ENCODE peak calls at places on chromosome 18, in five cellular contexts. L, J, O, X and C are unnamed samples.

GRCh38 chr18:49563130-49563540 is 1.3 kb downstream of the LIPG start:
- DNase-seq in L (no peak), J (no peak), O (peak; percentile 47), X (no peak), C (peak; percentile 22)

GRCh38 chr18:55587341-55588000 is 521 bp downstream of the TCF4 start:
- DNase-seq in O (peak; percentile 41), L (no peak), X (peak; percentile 71), J (peak; percentile 73), C (peak; percentile 63)

GRCh38 chr18:47964086-47964485 is 33.6 kb upstream of the SMAD2 start:
- DNase-seq in X (no peak), L (no peak), O (no peak), J (no peak), C (no peak)

GRCh38 chr18:6976935-6977334 is 140.7 kb downstream of the LAMA1 start:
- DNase-seq in J (no peak), O (no peak), L (no peak), X (no peak), C (no peak)

GRCh38 chr18:13565228-13565627 is 161.1 kb downstream of the FAM210A start:
- DNase-seq in X (no peak), L (no peak), O (no peak), J (no peak), C (no peak)

GRCh38 chr18:10101293-10101701 is 187.5 kb downstream of the VAPA start:
- DNase-seq in L (no peak), X (peak; percentile 11), J (peak; percentile 91), O (peak; percentile 47), C (peak; percentile 34)

GRCh38 chr18:52536039-52536438 is 196.0 kb downstream of the DCC start:
- DNase-seq in L (no peak), O (no peak), X (no peak), J (no peak), C (no peak)

GRCh38 chr18:73827801-73828200 is 319.8 kb downstream of the FBXO15 start:
- DNase-seq in J (no peak), L (no peak), O (peak; percentile 5), X (no peak), C (no peak)

GRCh38 chr18:51330739-51331138 is 133.3 kb upstream of the MEX3C start:
- DNase-seq in J (no peak), X (no peak), O (no peak), L (no peak), C (no peak)

GRCh38 chr18:57621252-57621607 is 406 bp downstream of the NARS1 start:
- DNase-seq in X (no peak), L (no peak), J (no peak), O (no peak), C (peak; percentile 31)

GRCh38 chr18:49863769-49864615 is 50.7 kb upstream of the ACAA2 start:
- DNase-seq in L (no peak), J (peak; percentile 42), O (no peak), X (no peak), C (no peak)

GRCh38 chr18:55405655-55406373 is 182.2 kb downstream of the TCF4 start:
- DNase-seq in J (peak; percentile 97), O (peak; percentile 97), L (no peak), X (peak; percentile 96), C (peak; percentile 97)

GRCh38 chr18:59229191-59229590 is 9.2 kb downstream of the GRP start:
- DNase-seq in J (peak; percentile 45), L (no peak), O (no peak), X (no peak), C (no peak)

GRCh38 chr18:39675916-39676315 is 2110.3 kb upstream of the CELF4 start:
- DNase-seq in L (no peak), O (no peak), J (no peak), X (no peak), C (no peak)
- TF ChIP-seq EZH2 in L (no peak), O (no peak), J (no peak), X (no peak), C (no peak)

GRCh38 chr18:24791736-24792135 is 331.3 kb downstream of the HRH4 start:
- DNase-seq in O (no peak), L (no peak), X (no peak), J (no peak), C (no peak)
- H3K27ac ChIP-seq in O (no peak overlapping the region), L (no peak overlapping the region), X (no peak overlapping the region), J (no peak overlapping the region), C (no peak overlapping the region)

GRCh38 chr18:75086494-75087034 is 122.4 kb downstream of the PTGR3 start:
- DNase-seq in O (no peak), X (no peak), L (peak; percentile 32), J (no peak), C (no peak)
- TF ChIP-seq EZH2 in O (no peak), X (no peak), L (no peak), J (no peak), C (no peak)

DNA sequence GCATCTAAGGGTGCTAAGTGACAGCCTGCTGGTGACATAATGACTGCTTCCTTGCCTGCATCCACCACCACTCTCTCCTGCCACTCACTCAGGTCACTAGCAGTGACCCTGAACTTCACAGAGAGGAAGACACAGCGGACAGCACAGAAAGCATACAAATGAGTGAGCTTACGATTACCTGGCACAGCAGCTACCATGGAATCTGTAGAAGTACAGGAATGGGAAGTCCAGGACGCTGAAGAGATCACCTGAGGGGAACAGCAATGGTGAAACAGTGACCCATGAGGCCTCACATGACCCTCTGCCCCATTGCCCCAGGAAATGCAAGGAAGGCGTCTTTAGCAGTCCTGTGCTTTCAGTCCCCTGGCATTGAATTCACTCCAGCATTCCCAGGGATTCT is 96.7 kb upstream of the RIOK3 start:
- DNase-seq in O (no peak), X (no peak), L (no peak), J (no peak), C (no peak)
- H3K27ac ChIP-seq in O (no peak overlapping the region), X (no peak overlapping the region), L (no peak overlapping the region), J (no peak overlapping the region), C (no peak overlapping the region)

GRCh38 chr18:27723168-27723567 is 453.8 kb downstream of the CDH2 start:
- DNase-seq in O (no peak), J (peak; percentile 34), L (no peak), X (no peak), C (no peak)
- TF ChIP-seq EZH2 in O (no peak), J (no peak), L (no peak), X (no peak), C (no peak)

GRCh38 chr18:24265502-24266064 is 126.7 kb downstream of the CABYR start:
- DNase-seq in O (no peak), L (no peak), J (no peak), X (no peak), C (no peak)
- H3K27ac ChIP-seq in O (no peak overlapping the region), L (no peak overlapping the region), J (no peak overlapping the region), X (no peak overlapping the region), C (no peak overlapping the region)

GRCh38 chr18:499351-500229 is 911 bp downstream of the COLEC12 start:
- DNase-seq in J (peak; percentile 52), X (peak; percentile 48), L (peak; percentile 52), O (peak; percentile 93), C (peak; percentile 57)

GRCh38 chr18:500230-500555 is 308 bp downstream of the COLEC12 start:
- DNase-seq in O (no peak), X (no peak), J (no peak), L (no peak), C (no peak)

GRCh38 chr18:501406-501714 is 859 bp upstream of the COLEC12 start:
- DNase-seq in J (no peak), X (no peak), O (no peak), L (no peak), C (no peak)

GRCh38 chr18:498901-499300 is 1.6 kb downstream of the COLEC12 start:
- DNase-seq in O (no peak), L (no peak), X (no peak), J (no peak), C (no peak)

DNA sequence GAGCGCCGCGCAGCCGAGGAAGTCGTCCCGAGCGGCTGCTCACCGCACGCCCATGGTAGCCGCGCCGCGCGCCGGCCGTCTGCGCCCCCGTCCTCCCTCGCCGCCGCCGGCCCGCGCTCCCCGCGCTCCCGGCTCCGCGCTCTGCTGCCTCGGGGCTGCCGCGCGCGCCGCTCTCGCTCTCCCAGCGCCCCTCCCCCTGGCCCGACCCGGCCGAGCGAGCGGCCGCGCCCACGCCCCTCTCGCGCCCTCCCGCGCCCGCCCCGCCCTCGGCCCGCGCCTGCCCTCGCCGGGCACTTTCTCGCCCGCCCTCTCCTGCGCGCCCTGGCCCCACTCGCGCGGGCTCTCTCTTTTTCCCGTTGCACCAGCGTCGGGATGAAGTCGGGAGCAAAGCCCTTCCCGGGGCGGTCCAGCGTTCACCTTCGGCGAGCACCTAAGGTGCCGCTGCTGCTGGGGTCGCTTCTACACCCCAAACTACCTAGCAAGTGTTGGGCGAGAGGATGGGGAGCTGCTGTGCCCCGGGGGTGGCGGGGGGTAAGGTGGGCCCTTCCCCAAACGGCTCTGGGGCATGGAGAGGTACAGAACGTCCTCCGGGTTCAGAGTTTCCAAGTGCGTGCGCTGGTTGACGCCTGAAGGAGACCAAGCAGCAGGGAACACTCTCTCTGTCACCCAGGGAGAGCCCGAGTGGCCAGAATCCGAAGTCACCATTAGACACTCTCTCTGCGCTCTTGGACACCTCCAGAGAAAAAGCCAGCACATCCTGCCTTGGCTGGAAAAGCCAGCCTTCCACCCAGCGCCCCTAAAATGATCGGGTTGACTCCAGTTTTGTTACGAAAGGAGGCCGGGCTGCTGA is at the start of gene COLEC12:
- DNase-seq in J (peak; percentile 20), O (no peak), X (no peak), L (peak; percentile 58), C (no peak)
- TF ChIP-seq EZH2 in J (no peak), O (no peak), X (peak; percentile 55), L (peak; percentile 67), C (no peak)

GRCh38 chr18:79558196-79559120 is 121.1 kb upstream of the CTDP1 start:
- DNase-seq in X (no peak), L (no peak), O (no peak), J (no peak), C (no peak)

GRCh38 chr18:79560861-79561210 is 118.8 kb upstream of the CTDP1 start:
- DNase-seq in L (no peak), X (no peak), O (no peak), J (no peak), C (no peak)

GRCh38 chr18:79560042-79560860 is 119.4 kb upstream of the CTDP1 start:
- DNase-seq in X (no peak), L (no peak), O (no peak), J (no peak), C (no peak)

GRCh38 chr18:79556829-79557585 is 122.6 kb upstream of the CTDP1 start:
- DNase-seq in X (no peak), L (no peak), J (no peak), O (no peak), C (no peak)

GRCh38 chr18:79559121-79559835 is 120.3 kb upstream of the CTDP1 start:
- DNase-seq in J (no peak), L (no peak), X (no peak), O (no peak), C (no peak)
- H3K27ac ChIP-seq in J (no peak overlapping the region), L (no peak overlapping the region), X (no peak overlapping the region), O (no peak overlapping the region), C (no peak overlapping the region)

DNA sequence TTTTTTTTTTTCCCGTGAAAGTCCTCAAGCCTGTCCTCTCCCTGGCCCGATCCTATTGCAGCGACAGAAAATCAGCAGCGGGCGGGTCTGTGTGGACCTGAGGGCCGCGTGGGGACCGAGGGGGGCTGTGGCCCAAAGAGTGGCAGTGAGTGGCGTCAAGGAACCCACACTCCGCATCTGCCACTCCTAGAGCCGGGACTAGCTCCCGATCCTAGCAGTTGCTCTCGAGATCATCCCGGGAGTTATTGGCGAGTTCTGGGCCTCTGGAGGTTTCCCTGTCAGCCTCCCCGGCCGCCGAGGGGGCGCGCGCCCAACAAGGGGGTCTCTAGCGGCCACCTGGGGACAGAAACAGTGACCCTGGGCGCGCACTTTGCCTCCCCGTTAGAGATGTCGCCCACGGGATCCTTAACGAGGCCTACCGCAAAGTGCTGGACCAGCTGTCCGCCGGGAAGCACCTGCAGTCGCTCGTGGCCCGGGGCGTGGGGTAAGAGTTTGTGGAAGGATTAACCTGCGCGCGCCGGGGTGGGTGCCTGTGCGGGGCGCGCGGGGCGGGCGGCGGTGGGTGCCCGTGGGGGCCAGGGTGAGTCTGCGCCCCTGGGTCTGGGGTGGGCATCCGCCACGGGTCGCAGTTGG is 3.3 kb downstream of the ADCYAP1 start:
- DNase-seq in X (no peak), O (no peak), L (peak; percentile 59), J (no peak), C (no peak)
- TF ChIP-seq EZH2 in X (peak; percentile 93), O (peak; percentile 99), L (peak; percentile 88), J (no peak), C (peak; percentile 13)